ENCODE peak calls at places on chromosome 22, in four cellular contexts. Q, Z, N and A are unnamed samples.

GRCh38 chr22:22593964-22594656 is 35.0 kb upstream of the PRAME start:
- DNase-seq in Q (peak), Z (peak), N (peak), A (peak)

GRCh38 chr22:44197271-44197670 is 16.5 kb downstream of the PARVG start:
- DNase-seq in Q (no peak), Z (no peak), N (no peak), A (no peak)

GRCh38 chr22:25668437-25668836 is 73.6 kb upstream of the MYO18B start:
- DNase-seq in Q (no peak), Z (no peak), N (no peak), A (no peak)

GRCh38 chr22:41978732-41979131 is 9.5 kb downstream of the SEPTIN3 start:
- DNase-seq in Q (no peak), Z (no peak), N (no peak), A (no peak)

GRCh38 chr22:49570032-49570848 is 257.4 kb downstream of the BRD1 start:
- DNase-seq in Q (no peak), Z (no peak), N (no peak), A (no peak)

GRCh38 chr22:35589071-35589735 is 27.9 kb downstream of the MB start:
- DNase-seq in Q (no peak), Z (no peak), N (no peak), A (no peak)

GRCh38 chr22:22025320-22026156 is 43.0 kb upstream of the TOP3B start:
- DNase-seq in Q (no peak), Z (no peak), N (no peak), A (no peak)

GRCh38 chr22:40634119-40634903 is 2.2 kb downstream of the MRTFA start:
- DNase-seq in Q (no peak), Z (no peak), N (no peak), A (no peak)

GRCh38 chr22:35971418-35972119 is 57.1 kb downstream of the RBFOX2 start:
- DNase-seq in Q (no peak), Z (no peak), N (no peak), A (no peak)

GRCh38 chr22:29855611-29856181 is 17.6 kb upstream of the ASCC2 start:
- DNase-seq in Q (no peak), Z (no peak), N (no peak), A (no peak)